ENCODE peak calls at places on chromosomes 11 and 22, in six cellular contexts. G, K, J, Q, U and I are unnamed samples.

GRCh38 chr11:8621147-8621546 is 27.1 kb upstream of the STK33 start:
- DNase-seq in K (no peak), U (no peak), J (no peak), Q (no peak), G (no peak), I (no peak)

GRCh38 chr11:68749501-68750196 is 1.7 kb downstream of the TESMIN start:
- DNase-seq in Q (no peak), J (no peak), G (no peak), K (peak), U (peak), I (no peak)

GRCh38 chr11:47460571-47461235 is 11.8 kb upstream of the RAPSN start:
- DNase-seq in K (no peak), Q (no peak), J (no peak), G (no peak), U (peak), I (no peak)

GRCh38 chr11:9875862-9876261 is 212.0 kb downstream of the SWAP70 start:
- DNase-seq in Q (no peak), J (no peak), U (no peak), G (no peak), K (no peak), I (no peak)

GRCh38 chr11:68342459-68343158 is 30.2 kb downstream of the LRP5 start:
- DNase-seq in J (no peak), K (peak), G (no peak), U (peak), Q (no peak), I (no peak)

GRCh38 chr11:25247336-25247735 is 750.5 kb downstream of the LUZP2 start:
- DNase-seq in K (no peak), J (no peak), G (no peak), Q (no peak), U (peak), I (no peak)

GRCh38 chr11:10920205-10920604 is 62.4 kb upstream of the ZBED5 start:
- DNase-seq in U (peak), Q (no peak), J (no peak), G (no peak), K (no peak), I (no peak)

GRCh38 chr11:118211006-118211405 is 13.8 kb downstream of the JAML start:
- DNase-seq in G (no peak), U (peak), K (peak), J (no peak), Q (no peak), I (no peak)

GRCh38 chr22:24727218-24727851 is 47.2 kb downstream of the PIWIL3 start:
- DNase-seq in J (no peak), G (no peak), K (no peak), U (peak), Q (no peak), I (no peak)

GRCh38 chr11:103433976-103434375 is 324.8 kb downstream of the DYNC2H1 start:
- DNase-seq in U (peak), G (no peak), Q (no peak), J (no peak), K (no peak), I (no peak)

GRCh38 chr11:5625281-5625680 is 480 bp downstream of the TRIM34 start:
- DNase-seq in J (no peak), U (no peak), K (no peak), Q (no peak), G (no peak), I (no peak)

GRCh38 chr22:20550851-20551744 is 43.7 kb downstream of the MED15 start:
- DNase-seq in K (peak), G (peak), U (peak), Q (peak), J (peak), I (peak)

GRCh38 chr11:36130401-36130800 is 158.8 kb downstream of the COMMD9 start:
- DNase-seq in Q (no peak), J (no peak), U (peak), G (no peak), K (no peak), I (no peak)

GRCh38 chr11:27379449-27379848 is 16.4 kb upstream of the CCDC34 start:
- DNase-seq in J (no peak), U (no peak), G (no peak), Q (no peak), K (no peak), I (no peak)

GRCh38 chr22:32803020-32803758 is 1.7 kb downstream of the TIMP3 start:
- DNase-seq in G (no peak), U (peak), Q (no peak), J (no peak), K (peak), I (no peak)

GRCh38 chr22:25566812-25567211 is 2.3 kb downstream of the GRK3 start:
- DNase-seq in U (no peak), Q (no peak), G (no peak), K (no peak), J (no peak), I (peak)

GRCh38 chr11:15569626-15570025 is 454.9 kb downstream of the INSC start:
- DNase-seq in Q (no peak), J (no peak), G (no peak), K (no peak), U (peak), I (no peak)

GRCh38 chr22:49770454-49771265 is 57.0 kb downstream of the BRD1 start:
- DNase-seq in U (no peak), J (no peak), G (no peak), Q (peak), K (no peak), I (no peak)

GRCh38 chr11:36532908-36533601 is 23.0 kb upstream of the TRAF6 start:
- DNase-seq in G (no peak), U (no peak), K (peak), Q (no peak), J (no peak), I (no peak)

GRCh38 chr22:44403930-44404329 is 91.2 kb upstream of the SHISAL1 start:
- DNase-seq in J (no peak), G (no peak), K (no peak), U (no peak), Q (peak), I (no peak)

GRCh38 chr22:32758866-32759385 is 42.6 kb upstream of the TIMP3 start:
- DNase-seq in G (no peak), K (no peak), U (peak), Q (no peak), J (no peak), I (no peak)

GRCh38 chr11:72072348-72072747 is 8.0 kb downstream of the NUMA1 start:
- DNase-seq in Q (no peak), G (no peak), U (peak), K (peak), J (no peak), I (no peak)

GRCh38 chr22:47376901-47377520 is 614.6 kb downstream of the TBC1D22A start:
- DNase-seq in K (no peak), U (no peak), G (no peak), Q (peak), J (no peak), I (no peak)

GRCh38 chr11:3121416-3121815 is 43.7 kb downstream of the OSBPL5 start:
- DNase-seq in G (peak), Q (no peak), K (no peak), U (no peak), J (no peak), I (no peak)